ENCODE peak calls at places on chromosomes 4 and X, in eight cellular contexts. Y is stimulated activated CD4-positive, alpha-beta T cell treated with anti-CD3 and anti-CD28 coated beads, Interleukin-1b, Interleukin-23, amount 100 ng/mL, for 24 hours; B is nephron progenitor cell; A is T-helper 1 cell; T is fibroblast of mammary gland; J is Caco-2; Q is A673; K is myocyte. N is an unnamed sample.

GRCh38 chr4:79466621-79467020 is 58.6 kb upstream of the GK2 start:
- DNase-seq in Y (no peak), A (no peak), B (no peak), T (peak; percentile 57), K (peak; percentile 11), Q (no peak), J (no peak), N (no peak)

GRCh38 chrX:17082831-17083230 is 136.4 kb downstream of the REPS2 start:
- DNase-seq in Q (peak; percentile 44), T (peak; percentile 19), B (no peak), Y (no peak), K (peak; percentile 15), J (peak; percentile 10), A (no peak), N (peak; percentile 56)

GRCh38 chrX:49230500-49231232 is 2.5 kb downstream of the CACNA1F start:
- DNase-seq in J (peak; percentile 71), A (peak; percentile 16), T (peak; percentile 4), K (no peak), B (peak; percentile 56), Q (peak; percentile 25), Y (peak; percentile 61), N (no peak)

GRCh38 chr4:182502074-182502473 is 258.9 kb downstream of the TENM3 start:
- DNase-seq in J (no peak), T (no peak), K (no peak), B (no peak), Y (no peak), A (no peak), Q (no peak), N (no peak)

GRCh38 chrX:38654302-38654701 is 93.0 kb downstream of the TSPAN7 start:
- DNase-seq in J (peak; percentile 32), Q (peak; percentile 45), K (peak; percentile 50), Y (no peak), T (peak; percentile 35), B (no peak), A (no peak), N (no peak)

GRCh38 chrX:132955710-132956109 is 2.7 kb downstream of the HS6ST2 start:
- DNase-seq in B (no peak), J (no peak), Q (no peak), K (peak; percentile 0), A (no peak), T (no peak), Y (no peak), N (no peak)

GRCh38 chr4:12852338-12853307 is 631.5 kb downstream of the RAB28 start:
- DNase-seq in T (peak; percentile 69), A (no peak), Q (peak; percentile 78), B (peak; percentile 18), J (peak; percentile 43), Y (no peak), K (peak; percentile 66), N (peak; percentile 73)

GRCh38 chrX:40749874-40750273 is 14.5 kb upstream of the MED14 start:
- DNase-seq in T (no peak), B (no peak), J (no peak), A (no peak), Q (no peak), K (no peak), Y (no peak), N (no peak)

GRCh38 chr4:4411906-4412305 is 25.0 kb downstream of the NSG1 start:
- DNase-seq in J (no peak), A (no peak), Y (no peak), B (no peak), T (no peak), K (no peak), Q (no peak), N (no peak)

GRCh38 chr4:19380600-19380999 is 871.1 kb upstream of the SLIT2 start:
- DNase-seq in Y (no peak), T (peak; percentile 60), A (no peak), Q (no peak), B (no peak), J (no peak), K (no peak), N (no peak)

GRCh38 chrX:41457618-41458192 is 10.6 kb downstream of the NYX start:
- DNase-seq in A (no peak), K (peak; percentile 29), B (no peak), J (no peak), T (no peak), Y (no peak), Q (no peak), N (peak; percentile 71)